ENCODE peak calls at places on chromosomes 3 and 15, in five cellular contexts. One of them, this sample, is unnamed.
A peak's percentile ranks its signal among the peaks of the same experiment; 100 is the strongest.

GRCh38 chr15:63218114-63218808 is 28.9 kb downstream of the RAB8B start:
- DNase-seq in HCT116: no peak
- DNase-seq in GM23338: no peak
- DNase-seq in HepG2: peak; percentile 27
- DNase-seq in H1: no peak
- DNase-seq in this sample: no peak

GRCh38 chr15:39553947-39554731 is 26.7 kb upstream of the THBS1 start:
- DNase-seq in HepG2: no peak
- DNase-seq in HCT116: no peak
- DNase-seq in H1: no peak
- DNase-seq in GM23338: no peak
- DNase-seq in this sample: no peak

GRCh38 chr3:124558898-124559649 is 171.2 kb upstream of the UMPS start:
- DNase-seq in H1: no peak
- DNase-seq in HCT116: peak; percentile 48
- DNase-seq in GM23338: no peak
- DNase-seq in HepG2: no peak
- DNase-seq in this sample: peak; percentile 100

GRCh38 chr15:90706394-90707327 is 10.5 kb upstream of the BLM start:
- DNase-seq in HCT116: no peak
- DNase-seq in HepG2: no peak
- DNase-seq in H1: no peak
- DNase-seq in GM23338: no peak
- DNase-seq in this sample: peak; percentile 86

GRCh38 chr15:70101459-70102113 is 3.9 kb upstream of the TLE3 start:
- DNase-seq in GM23338: peak; percentile 96
- DNase-seq in HepG2: peak; percentile 87
- DNase-seq in H1: no peak
- DNase-seq in HCT116: peak; percentile 82
- DNase-seq in this sample: peak; percentile 93

GRCh38 chr3:140834266-140835037 is 107.2 kb upstream of the SLC25A36 start:
- DNase-seq in HepG2: no peak
- DNase-seq in GM23338: no peak
- DNase-seq in HCT116: no peak
- DNase-seq in H1: no peak
- DNase-seq in this sample: no peak

GRCh38 chr15:38666865-38667264 is 102.3 kb upstream of the RASGRP1 start:
- DNase-seq in HepG2: no peak
- DNase-seq in H1: no peak
- DNase-seq in HCT116: no peak
- DNase-seq in GM23338: no peak
- DNase-seq in this sample: no peak

GRCh38 chr3:136632625-136633081 is 119.5 kb downstream of the STAG1 start:
- DNase-seq in HepG2: peak; percentile 80
- DNase-seq in GM23338: no peak
- DNase-seq in HCT116: no peak
- DNase-seq in H1: no peak
- DNase-seq in this sample: no peak

GRCh38 chr15:51286816-51287215 is 51.6 kb downstream of the CYP19A1 start:
- DNase-seq in HepG2: peak; percentile 15
- DNase-seq in H1: no peak
- DNase-seq in GM23338: peak; percentile 16
- DNase-seq in HCT116: no peak
- DNase-seq in this sample: no peak

GRCh38 chr3:123335007-123335670 is 113.8 kb downstream of the ADCY5 start:
- DNase-seq in HepG2: no peak
- DNase-seq in HCT116: no peak
- DNase-seq in H1: no peak
- DNase-seq in GM23338: no peak
- DNase-seq in this sample: no peak

GRCh38 chr3:98563661-98564281 is 29.6 kb downstream of the CPOX start:
- DNase-seq in HepG2: no peak
- DNase-seq in H1: no peak
- DNase-seq in HCT116: no peak
- DNase-seq in GM23338: no peak
- DNase-seq in this sample: peak; percentile 34

GRCh38 chr15:96860746-96861145 is 530.2 kb downstream of the NR2F2 start:
- DNase-seq in GM23338: no peak
- DNase-seq in HepG2: no peak
- DNase-seq in HCT116: no peak
- DNase-seq in H1: no peak
- DNase-seq in this sample: no peak

GRCh38 chr3:128786434-128787020 is 60.5 kb downstream of the RAB7A start:
- DNase-seq in GM23338: no peak
- DNase-seq in HCT116: no peak
- DNase-seq in H1: no peak
- DNase-seq in HepG2: no peak
- DNase-seq in this sample: no peak

GRCh38 chr15:67972377-67972776 is 81.7 kb upstream of the PIAS1 start:
- DNase-seq in H1: no peak
- DNase-seq in GM23338: no peak
- DNase-seq in HepG2: no peak
- DNase-seq in HCT116: no peak
- DNase-seq in this sample: no peak

GRCh38 chr15:67973846-67974245 is 80.3 kb upstream of the PIAS1 start:
- DNase-seq in HepG2: no peak
- DNase-seq in HCT116: no peak
- DNase-seq in GM23338: no peak
- DNase-seq in H1: no peak
- DNase-seq in this sample: no peak

GRCh38 chr15:67968564-67969440 is 85.3 kb upstream of the PIAS1 start:
- DNase-seq in HCT116: no peak
- DNase-seq in HepG2: no peak
- DNase-seq in H1: no peak
- DNase-seq in GM23338: peak; percentile 15
- DNase-seq in this sample: no peak

GRCh38 chr15:67969892-67970291 is 84.2 kb upstream of the PIAS1 start:
- DNase-seq in H1: no peak
- DNase-seq in GM23338: no peak
- DNase-seq in HepG2: no peak
- DNase-seq in HCT116: no peak
- DNase-seq in this sample: no peak

DNA sequence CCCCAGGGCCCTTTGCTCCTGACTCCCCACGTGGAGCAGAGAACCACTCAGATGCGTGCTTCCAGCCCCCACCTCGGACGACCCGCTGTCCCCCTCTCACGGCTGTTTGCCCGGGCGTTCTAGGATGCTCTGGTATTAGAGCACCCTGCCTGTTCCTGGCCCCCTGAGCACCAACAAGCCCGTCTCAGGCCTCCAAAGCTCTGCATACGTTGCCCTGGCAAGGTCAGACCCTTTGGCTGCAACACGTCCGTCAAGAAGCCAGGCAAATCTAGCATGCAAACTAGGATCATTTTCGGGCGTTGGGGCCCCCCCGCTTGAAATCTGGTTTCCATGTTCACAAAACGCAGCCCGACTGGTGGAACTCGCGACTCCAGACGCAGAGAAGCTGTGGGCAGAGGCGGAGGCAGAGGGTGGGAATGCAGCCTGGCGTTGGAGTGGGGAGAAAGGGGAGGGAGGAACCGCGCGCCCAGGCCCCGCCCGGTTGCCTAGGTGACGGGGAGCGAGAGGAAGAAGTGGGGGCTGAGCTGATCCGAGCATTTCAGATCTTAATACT is 86.2 kb upstream of the PIAS1 start:
- DNase-seq in HepG2: no peak
- DNase-seq in H1: no peak
- DNase-seq in HCT116: no peak
- DNase-seq in GM23338: peak; percentile 91
- DNase-seq in this sample: no peak
- TF ChIP-seq POLR2AphosphoS5 in HepG2: no peak
- TF ChIP-seq POLR2AphosphoS5 in H1: no peak
- TF ChIP-seq POLR2AphosphoS5 in HCT116: no peak
- TF ChIP-seq POLR2AphosphoS5 in GM23338: peak; percentile 60
- TF ChIP-seq POLR2AphosphoS5 in this sample: peak; percentile 78

GRCh38 chr15:68195336-68196112 is 9.6 kb downstream of the CALML4 start:
- DNase-seq in HepG2: no peak
- DNase-seq in GM23338: no peak
- DNase-seq in HCT116: no peak
- DNase-seq in H1: no peak
- DNase-seq in this sample: no peak
- H3K27ac ChIP-seq in HepG2: no peak overlapping the region
- H3K27ac ChIP-seq in GM23338: peak overlapping the region; percentile 24
- H3K27ac ChIP-seq in HCT116: peak overlapping the region; percentile 20
- H3K27ac ChIP-seq in H1: no peak overlapping the region
- H3K27ac ChIP-seq in this sample: no peak overlapping the region

DNA sequence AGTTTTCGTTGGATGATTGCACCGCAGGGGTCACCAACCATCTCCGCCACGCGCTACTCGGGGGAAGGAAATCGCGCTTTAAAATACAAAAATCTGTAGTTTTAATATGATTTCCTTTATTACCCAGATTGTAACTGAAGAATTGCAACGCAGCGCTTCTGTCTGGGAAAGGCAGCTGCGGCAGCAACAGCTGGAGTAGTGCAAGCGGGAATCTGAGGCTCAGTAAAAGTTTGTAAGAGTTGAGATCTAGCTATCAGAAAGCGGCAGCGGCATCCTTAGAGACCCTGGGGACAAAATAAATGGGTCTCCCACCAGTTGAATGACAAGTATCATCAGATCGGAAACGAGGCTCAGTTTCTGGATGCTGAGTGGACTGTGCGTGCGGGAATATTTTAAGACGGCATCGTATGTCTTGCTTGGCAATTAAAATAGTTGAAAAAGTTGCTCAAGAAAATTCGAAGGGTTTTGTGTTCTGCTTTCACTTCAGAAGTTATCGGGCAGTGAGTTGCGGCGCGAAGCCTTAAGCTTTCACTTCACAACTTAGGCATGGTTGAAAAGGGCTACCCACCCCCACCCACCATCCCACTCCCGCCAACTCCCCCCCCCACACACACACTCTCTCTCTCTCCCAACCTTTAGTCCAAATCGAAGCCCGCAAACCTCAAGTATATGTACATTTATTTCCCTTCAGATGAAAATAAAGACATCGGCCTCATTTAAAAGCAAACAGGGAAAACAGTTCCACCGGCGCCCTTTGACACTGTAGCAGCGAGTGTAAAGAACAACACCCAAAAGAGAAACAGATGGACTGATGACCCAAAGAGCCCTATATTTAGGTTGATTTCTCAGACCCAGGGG is 2.6 kb downstream of the MECOM start:
- DNase-seq in GM23338: peak; percentile 53
- DNase-seq in HCT116: no peak
- DNase-seq in HepG2: no peak
- DNase-seq in H1: no peak
- DNase-seq in this sample: no peak
- TF ChIP-seq EZH2 in GM23338: peak; percentile 80
- TF ChIP-seq EZH2 in HCT116: no peak
- TF ChIP-seq EZH2 in HepG2: no peak
- TF ChIP-seq EZH2 in H1: peak; percentile 15
- TF ChIP-seq EZH2 in this sample: no peak

GRCh38 chr15:48388017-48388936 is 57.0 kb downstream of the DUT start:
- DNase-seq in HepG2: no peak
- DNase-seq in H1: no peak
- DNase-seq in GM23338: no peak
- DNase-seq in HCT116: no peak
- DNase-seq in this sample: no peak
- TF ChIP-seq POLR2AphosphoS5 in HepG2: no peak
- TF ChIP-seq POLR2AphosphoS5 in H1: no peak
- TF ChIP-seq POLR2AphosphoS5 in GM23338: no peak
- TF ChIP-seq POLR2AphosphoS5 in HCT116: no peak
- TF ChIP-seq POLR2AphosphoS5 in this sample: no peak

DNA sequence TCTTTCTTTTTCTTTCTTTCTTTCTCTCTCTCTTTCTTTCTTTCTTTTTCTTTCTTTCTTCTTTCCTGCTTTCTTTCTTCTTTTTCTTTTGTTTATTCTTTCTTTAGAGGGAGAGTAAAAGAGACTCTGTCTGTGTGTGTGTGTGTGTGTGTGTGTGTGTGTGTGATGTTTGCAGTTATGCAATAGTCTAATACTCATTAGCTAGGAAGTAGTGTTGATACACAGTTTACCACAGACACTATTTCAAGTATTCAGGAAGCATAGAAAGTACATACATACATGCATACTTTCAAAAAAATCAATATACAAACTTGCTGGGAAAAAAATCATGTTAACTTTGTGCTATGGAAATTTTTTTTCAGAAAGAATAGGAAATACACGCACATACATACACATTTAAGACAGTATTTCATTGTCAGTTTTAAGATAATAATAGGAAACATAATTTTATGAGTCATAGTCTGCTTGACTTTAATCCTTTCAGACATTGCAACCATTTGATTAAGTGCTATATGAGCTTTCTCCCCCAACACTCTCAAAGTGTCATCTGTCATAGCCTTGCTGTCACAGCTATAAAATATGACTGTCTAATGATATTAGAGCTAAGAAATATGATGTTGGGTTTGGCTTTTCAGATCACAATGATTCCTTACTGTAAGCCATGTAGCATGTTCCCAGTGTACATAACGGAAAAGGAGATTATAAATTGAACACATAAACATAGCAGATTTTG is 74.9 kb upstream of the EPHA3 start:
- DNase-seq in HepG2: no peak
- DNase-seq in GM23338: no peak
- DNase-seq in H1: no peak
- DNase-seq in HCT116: no peak
- DNase-seq in this sample: no peak
- H3K27ac ChIP-seq in HepG2: no peak overlapping the region
- H3K27ac ChIP-seq in GM23338: no peak overlapping the region
- H3K27ac ChIP-seq in H1: no peak overlapping the region
- H3K27ac ChIP-seq in HCT116: no peak overlapping the region
- H3K27ac ChIP-seq in this sample: no peak overlapping the region

GRCh38 chr3:12994607-12995388 is 78.4 kb downstream of the IQSEC1 start:
- DNase-seq in GM23338: peak; percentile 89
- DNase-seq in HepG2: peak; percentile 70
- DNase-seq in H1: peak; percentile 60
- DNase-seq in HCT116: peak; percentile 48
- DNase-seq in this sample: no peak
- TF ChIP-seq EZH2 in GM23338: no peak
- TF ChIP-seq EZH2 in HepG2: no peak
- TF ChIP-seq EZH2 in H1: no peak
- TF ChIP-seq EZH2 in HCT116: no peak
- TF ChIP-seq EZH2 in this sample: no peak